ENCODE peak calls at places on chromosomes 4 and X, in nine cellular contexts. T is fibroblast of lung, Y is OCI-LY7, I is HCT116, L is endodermal cell, A is mammary epithelial cell, C is retinal pigment epithelial cell, F is astrocyte of the spinal cord, K is AG04450. G is an unnamed sample.

GRCh38 chr4:124970011-124970410 is 257.5 kb upstream of the ANKRD50 start:
- DNase-seq in A (peak; percentile 59), F (peak; percentile 77), I (no peak), T (peak; percentile 59), Y (no peak), C (no peak), L (no peak), K (peak; percentile 18), G (no peak)

GRCh38 chr4:120829113-120829831 is 93.3 kb downstream of the PRDM5 start:
- DNase-seq in F (peak; percentile 49), Y (no peak), T (peak; percentile 69), I (no peak), C (no peak), L (no peak), A (no peak), K (peak; percentile 30), G (no peak)

GRCh38 chr4:104421576-104421975 is 73.1 kb downstream of the CXXC4 start:
- DNase-seq in A (no peak), Y (no peak), F (no peak), T (no peak), I (no peak), K (no peak), L (peak; percentile 61), C (no peak), G (no peak)

GRCh38 chr4:10461091-10461849 is 4.0 kb upstream of the ZNF518B start:
- DNase-seq in K (no peak), Y (peak; percentile 70), C (no peak), T (peak; percentile 55), F (peak; percentile 54), I (no peak), A (peak; percentile 60), L (peak; percentile 89), G (no peak)

GRCh38 chr4:54541426-54542118 is 116.2 kb upstream of the KIT start:
- DNase-seq in I (no peak), L (peak; percentile 67), T (no peak), F (peak; percentile 41), C (no peak), Y (no peak), K (no peak), A (no peak), G (peak; percentile 69)

GRCh38 chrX:39873111-39873510 is 224.6 kb downstream of the BCOR start:
- DNase-seq in C (no peak), L (no peak), I (no peak), K (no peak), A (peak; percentile 32), T (no peak), Y (no peak), F (no peak), G (no peak)

GRCh38 chr4:40587826-40588225 is 41.8 kb downstream of the RBM47 start:
- DNase-seq in T (peak; percentile 69), Y (no peak), K (no peak), C (no peak), L (no peak), A (peak; percentile 28), F (peak; percentile 33), I (no peak), G (no peak)

GRCh38 chrX:110851780-110852179 is 56.2 kb upstream of the CHRDL1 start:
- DNase-seq in F (peak; percentile 6), T (peak; percentile 12), K (no peak), L (peak; percentile 45), C (no peak), I (no peak), A (peak; percentile 54), Y (no peak), G (no peak)

GRCh38 chr4:108850407-108850709 is 87.5 kb upstream of the ETNPPL start:
- DNase-seq in C (no peak), T (no peak), A (no peak), Y (peak; percentile 37), I (no peak), L (no peak), F (no peak), K (no peak), G (no peak)

GRCh38 chrX:7372843-7373525 is 225.0 kb upstream of the PUDP start:
- DNase-seq in F (peak; percentile 55), I (no peak), A (peak; percentile 71), L (no peak), K (no peak), Y (no peak), T (peak; percentile 38), C (peak; percentile 15), G (no peak)

GRCh38 chr4:131526686-131527085 is 1622.4 kb upstream of the PCDH10 start:
- DNase-seq in T (no peak), C (peak; percentile 4), K (no peak), F (no peak), Y (no peak), L (no peak), A (no peak), I (no peak), G (no peak)

GRCh38 chrX:79078114-79078513 is 66.4 kb upstream of the GPR174 start:
- DNase-seq in I (no peak), F (no peak), C (no peak), L (no peak), T (no peak), K (no peak), Y (no peak), A (no peak), G (no peak)

GRCh38 chr4:6229095-6229494 is 28.7 kb upstream of the JAKMIP1 start:
- DNase-seq in C (no peak), A (no peak), I (no peak), L (peak; percentile 38), K (no peak), T (no peak), F (no peak), Y (no peak), G (no peak)

GRCh38 chr4:121728066-121728465 is 31.3 kb upstream of the ANXA5 start:
- DNase-seq in L (no peak), T (peak; percentile 63), F (peak; percentile 65), C (no peak), I (no peak), K (no peak), Y (no peak), A (peak; percentile 74), G (peak; percentile 92)

GRCh38 chr4:8593268-8594096 is 917 bp downstream of the CPZ start:
- DNase-seq in T (no peak), Y (no peak), K (no peak), I (no peak), F (no peak), A (no peak), C (no peak), L (peak; percentile 75), G (no peak)

GRCh38 chr4:145176641-145177432 is 3.6 kb downstream of the OTUD4 start:
- DNase-seq in C (no peak), T (no peak), K (no peak), F (no peak), I (no peak), A (peak; percentile 35), L (no peak), Y (no peak), G (no peak)

GRCh38 chr4:118288097-118288496 is 64.7 kb downstream of the PRSS12 start:
- DNase-seq in A (peak; percentile 27), K (peak; percentile 87), T (peak; percentile 90), L (no peak), C (no peak), I (no peak), F (no peak), Y (no peak), G (peak; percentile 54)

GRCh38 chr4:30386266-30386895 is 333.8 kb upstream of the PCDH7 start:
- DNase-seq in I (no peak), K (peak; percentile 4), C (no peak), Y (no peak), A (peak; percentile 19), F (peak; percentile 50), T (peak; percentile 66), L (no peak), G (no peak)

GRCh38 chr4:152784490-152785195 is 4.9 kb downstream of the ARFIP1 start:
- DNase-seq in I (peak; percentile 45), C (no peak), F (peak; percentile 24), A (peak; percentile 34), T (peak; percentile 58), Y (peak; percentile 22), K (no peak), L (peak; percentile 60), G (no peak)

GRCh38 chr4:37562592-37562991 is 123.6 kb downstream of the RELL1 start:
- DNase-seq in C (no peak), K (no peak), I (no peak), A (peak; percentile 46), F (peak; percentile 7), T (no peak), L (no peak), Y (no peak), G (no peak)

GRCh38 chr4:168076989-168077725 is 15.2 kb upstream of the ANXA10 start:
- DNase-seq in L (peak; percentile 91), K (peak; percentile 44), A (peak; percentile 59), F (peak; percentile 76), T (peak; percentile 81), Y (peak; percentile 52), I (peak; percentile 88), C (no peak), G (no peak)

GRCh38 chr4:89995824-89996223 is 101.2 kb downstream of the MMRN1 start:
- DNase-seq in Y (no peak), C (no peak), L (no peak), K (no peak), T (no peak), I (no peak), F (no peak), A (no peak), G (no peak)
- H3K4me3 ChIP-seq in Y (no peak overlapping the region), C (no peak overlapping the region), L (no peak overlapping the region), K (no peak overlapping the region), T (no peak overlapping the region), I (no peak overlapping the region), F (no peak overlapping the region), A (no peak overlapping the region), G (no peak overlapping the region)

GRCh38 chrX:147403075-147403474 is 508.6 kb upstream of the FMR1 start:
- DNase-seq in L (no peak), C (no peak), K (no peak), I (no peak), Y (no peak), T (no peak), A (no peak), F (no peak), G (no peak)
- TF ChIP-seq CTCF in L (no peak), C (no peak), K (no peak), I (no peak), Y (no peak), T (no peak), A (no peak), F (no peak), G (no peak)

GRCh38 chr4:163245044-163245443 is 78.4 kb upstream of the NAF1 start:
- DNase-seq in K (no peak), A (no peak), F (no peak), Y (no peak), L (no peak), I (no peak), T (no peak), C (no peak), G (no peak)
- H3K4me3 ChIP-seq in K (no peak overlapping the region), A (no peak overlapping the region), F (no peak overlapping the region), Y (no peak overlapping the region), L (peak overlapping the region; percentile 57), I (no peak overlapping the region), T (no peak overlapping the region), C (no peak overlapping the region), G (no peak overlapping the region)

GRCh38 chr4:110046588-110047049 is 133.9 kb downstream of the EGF start:
- DNase-seq in F (peak; percentile 54), L (no peak), T (peak; percentile 83), K (peak; percentile 15), I (peak; percentile 10), C (no peak), Y (no peak), A (peak; percentile 73), G (no peak)

GRCh38 chr4:110041742-110042141 is 129.1 kb downstream of the EGF start:
- DNase-seq in L (no peak), A (no peak), F (no peak), K (no peak), Y (no peak), C (no peak), I (no peak), T (no peak), G (no peak)

GRCh38 chr4:110042540-110043517 is 130.1 kb downstream of the EGF start:
- DNase-seq in T (no peak), C (no peak), I (no peak), F (peak; percentile 14), Y (no peak), K (no peak), L (no peak), A (no peak), G (no peak)
- TF ChIP-seq CTCF in T (no peak), C (no peak), I (no peak), F (no peak), Y (no peak), K (no peak), L (no peak), A (no peak), G (no peak)

G was measured in AG04449.